ENCODE peak calls at places on chromosome 4, in four cellular contexts. N, P, F and T are unnamed samples.

GRCh38 chr4:18057821-18058533 is 36.4 kb upstream of the LCORL start:
- DNase-seq in P (no peak), F (no peak), N (no peak), T (no peak)

GRCh38 chr4:112361181-112361791 is 64.1 kb downstream of the ALPK1 start:
- DNase-seq in F (no peak), P (no peak), N (peak), T (no peak)

GRCh38 chr4:127212269-127212580 is 420.5 kb upstream of the INTU start:
- DNase-seq in F (no peak), N (no peak), P (no peak), T (no peak)

GRCh38 chr4:110949516-110949915 is 326.6 kb upstream of the PITX2 start:
- DNase-seq in P (no peak), N (no peak), F (no peak), T (no peak)

GRCh38 chr4:19177616-19178015 is 1074.1 kb upstream of the SLIT2 start:
- DNase-seq in N (no peak), F (no peak), P (no peak), T (no peak)

GRCh38 chr4:174869334-174869733 is 40.3 kb upstream of the GLRA3 start:
- DNase-seq in P (no peak), F (no peak), N (no peak), T (no peak)

GRCh38 chr4:181503800-181504364 is 739.3 kb upstream of the TENM3 start:
- DNase-seq in P (no peak), N (no peak), F (peak), T (no peak)

GRCh38 chr4:40607224-40607623 is 22.4 kb downstream of the RBM47 start:
- DNase-seq in N (no peak), P (no peak), F (no peak), T (no peak)

GRCh38 chr4:10688827-10689226 is 4.3 kb upstream of the CLNK start:
- DNase-seq in P (no peak), N (no peak), F (no peak), T (no peak)

GRCh38 chr4:27010334-27010940 is 149.8 kb downstream of the STIM2 start:
- DNase-seq in N (peak), F (peak), P (peak), T (peak)

GRCh38 chr4:1164040-1164439 is 8.3 kb downstream of the SPON2 start:
- DNase-seq in P (no peak), N (no peak), F (no peak), T (no peak)

DNA sequence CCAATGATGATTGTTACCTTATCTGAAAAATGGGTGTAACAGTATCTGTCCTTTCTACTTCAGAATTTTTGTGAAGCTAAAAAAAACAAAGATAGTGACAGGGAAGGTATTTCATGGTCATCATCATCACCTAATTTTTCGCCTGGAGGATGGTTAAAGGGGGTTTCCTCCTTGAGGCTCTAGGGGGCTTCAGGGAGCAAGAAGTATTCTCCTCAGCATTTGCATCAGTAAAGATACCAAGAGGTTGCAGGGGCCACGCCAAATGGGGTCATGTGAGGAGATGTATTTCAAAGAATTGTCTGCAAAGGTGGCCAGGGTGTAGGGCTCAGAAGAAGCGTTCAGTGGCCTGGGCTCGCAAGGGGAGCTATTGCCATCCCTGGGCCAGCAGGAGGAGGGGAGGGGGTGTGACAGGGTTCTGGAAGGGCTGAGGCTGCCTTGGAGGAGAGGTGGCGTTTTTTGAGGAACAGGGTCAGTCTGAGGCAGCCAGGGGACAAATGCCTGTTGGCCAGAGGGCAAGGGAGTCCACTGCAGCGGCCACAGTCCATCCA is 7.3 kb upstream of the NSG1 start:
- DNase-seq in F (no peak), P (no peak), N (no peak), T (no peak)
- TF ChIP-seq CTCF in F (no peak), P (no peak), N (peak), T (no peak)

GRCh38 chr4:3071811-3072210 is 2.5 kb downstream of the HTT-AS start:
- DNase-seq in P (no peak), F (no peak), N (no peak), T (no peak)

GRCh38 chr4:3074078-3074845 is at the start of the genes HTT and HTT-AS:
- DNase-seq in N (peak), P (peak), F (peak), T (peak)

GRCh38 chr4:3074846-3075651 is 568 bp downstream of the HTT start:
- DNase-seq in F (peak), N (peak), P (peak), T (peak)

GRCh38 chr4:3075652-3075981 is 1.1 kb downstream of the HTT start:
- DNase-seq in N (no peak), P (no peak), F (no peak), T (no peak)

DNA sequence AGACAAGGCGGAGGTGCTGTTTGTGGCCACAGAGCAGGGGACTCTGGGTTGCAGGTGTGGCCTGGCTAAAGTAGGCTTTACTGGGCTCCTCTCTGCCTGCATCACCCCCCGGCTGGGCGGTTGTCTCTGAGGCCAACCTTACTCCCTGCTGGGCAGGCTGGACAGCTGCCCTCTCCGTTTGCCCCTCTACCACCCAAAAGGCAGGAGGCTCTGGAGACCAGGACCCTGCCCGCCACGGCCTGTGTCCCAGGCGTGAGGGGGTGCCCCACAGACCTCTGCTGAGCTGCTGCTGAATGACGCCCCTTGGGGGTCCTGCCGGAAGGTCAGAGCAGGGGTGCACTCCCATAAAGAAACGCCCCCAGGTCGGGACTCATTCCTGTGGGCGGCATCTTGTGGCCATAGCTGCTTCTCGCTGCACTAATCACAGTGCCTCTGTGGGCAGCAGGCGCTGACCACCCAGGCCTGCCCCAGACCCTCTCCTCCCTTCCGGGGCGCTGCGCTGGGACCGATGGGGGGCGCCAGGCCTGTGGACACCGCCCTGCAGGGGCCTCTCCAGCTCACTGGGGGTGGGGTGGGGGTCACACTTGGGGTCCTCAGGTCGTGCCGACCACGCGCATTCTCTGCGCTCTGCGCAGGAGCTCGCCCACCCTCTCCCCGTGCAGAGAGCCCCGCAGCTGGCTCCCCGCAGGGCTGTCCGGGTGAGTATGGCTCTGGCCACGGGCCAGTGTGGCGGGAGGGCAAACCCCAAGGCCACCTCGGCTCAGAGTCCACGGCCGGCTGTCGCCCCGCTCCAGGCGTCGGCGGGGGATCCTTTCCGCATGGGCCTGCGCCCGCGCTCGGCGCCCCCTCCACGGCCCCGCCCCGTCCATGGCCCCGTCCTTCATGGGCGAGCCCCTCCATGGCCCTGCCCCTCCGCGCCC is 920 bp downstream of the HTT-AS start:
- DNase-seq in F (no peak), N (peak), P (peak), T (peak)
- TF ChIP-seq CTCF in F (no peak), N (peak), P (no peak), T (no peak)

DNA sequence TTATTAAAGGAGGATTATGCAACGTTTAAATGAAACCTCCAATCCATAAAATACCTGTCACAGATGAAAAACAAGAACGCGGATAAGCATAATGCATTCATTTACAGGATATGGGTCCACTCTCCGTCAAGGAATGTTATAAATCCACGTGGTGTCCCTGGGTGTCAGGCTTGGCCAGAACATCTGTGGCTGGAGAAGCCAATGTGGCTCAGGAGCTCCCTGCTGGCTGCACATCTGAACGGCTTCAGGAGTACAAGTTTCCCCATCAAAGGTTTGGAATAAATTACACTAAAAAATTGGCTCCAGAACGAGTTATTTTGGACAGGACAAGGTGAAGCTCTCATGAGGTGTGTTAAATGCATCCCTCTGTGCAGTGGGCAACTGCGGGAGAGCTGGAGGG is 87.8 kb upstream of the LEF1 start:
- DNase-seq in F (no peak), N (no peak), P (no peak), T (no peak)
- TF ChIP-seq CTCF in F (no peak), N (no peak), P (no peak), T (no peak)

DNA sequence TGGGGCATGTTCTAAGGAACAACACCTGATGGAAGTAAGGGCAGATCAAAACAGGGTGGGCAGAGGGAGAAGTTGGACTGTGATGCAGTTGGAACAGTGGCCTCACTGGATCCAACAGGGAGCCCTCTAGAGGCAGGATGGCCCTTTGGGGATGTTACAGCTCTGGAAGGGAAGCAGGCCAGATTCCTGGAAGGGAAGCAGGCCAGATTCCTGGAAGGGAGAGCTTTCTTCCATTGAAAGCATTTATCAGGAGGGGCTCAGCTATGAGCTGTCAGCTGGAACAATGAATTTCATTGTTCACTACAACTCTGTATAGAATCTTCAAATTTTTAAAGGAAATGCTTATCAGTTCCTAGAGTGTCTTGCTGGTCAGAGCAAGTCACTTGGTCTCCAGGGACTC is 17.7 kb downstream of the IL15 start:
- DNase-seq in F (peak), P (peak), N (peak), T (peak)
- TF ChIP-seq CTCF in F (peak), P (peak), N (peak), T (no peak)

DNA sequence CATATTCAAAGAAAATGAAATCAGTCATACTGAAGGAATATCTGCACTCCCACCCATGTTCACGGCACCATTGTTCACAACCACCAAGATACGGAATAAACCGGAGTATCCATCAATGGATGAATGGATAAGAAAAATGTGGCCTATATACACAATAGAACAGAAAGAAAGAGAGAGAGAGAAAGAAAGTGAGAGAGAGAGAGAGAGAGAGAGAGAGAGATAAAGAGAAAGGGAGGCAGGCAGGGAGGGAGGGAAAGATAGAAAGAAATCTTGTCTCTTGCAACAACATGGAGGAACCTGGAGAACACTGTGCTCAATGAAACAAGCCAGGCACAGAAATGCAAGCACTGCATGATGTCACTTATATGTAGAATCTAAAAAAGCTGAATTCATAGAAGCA is 52.4 kb downstream of the ANKRD17 start:
- DNase-seq in P (no peak), N (no peak), F (no peak), T (no peak)
- TF ChIP-seq CTCF in P (no peak), N (no peak), F (no peak), T (no peak)

GRCh38 chr4:81407726-81408125 is 64.0 kb downstream of the RASGEF1B start:
- DNase-seq in P (no peak), N (no peak), F (no peak), T (no peak)

GRCh38 chr4:81405900-81406401 is 65.8 kb downstream of the RASGEF1B start:
- DNase-seq in P (no peak), F (peak), N (peak), T (peak)

GRCh38 chr4:81409836-81410235 is 61.9 kb downstream of the RASGEF1B start:
- DNase-seq in N (no peak), P (no peak), F (no peak), T (no peak)

GRCh38 chr4:81408341-81408740 is 63.4 kb downstream of the RASGEF1B start:
- DNase-seq in N (no peak), P (no peak), F (no peak), T (no peak)

DNA sequence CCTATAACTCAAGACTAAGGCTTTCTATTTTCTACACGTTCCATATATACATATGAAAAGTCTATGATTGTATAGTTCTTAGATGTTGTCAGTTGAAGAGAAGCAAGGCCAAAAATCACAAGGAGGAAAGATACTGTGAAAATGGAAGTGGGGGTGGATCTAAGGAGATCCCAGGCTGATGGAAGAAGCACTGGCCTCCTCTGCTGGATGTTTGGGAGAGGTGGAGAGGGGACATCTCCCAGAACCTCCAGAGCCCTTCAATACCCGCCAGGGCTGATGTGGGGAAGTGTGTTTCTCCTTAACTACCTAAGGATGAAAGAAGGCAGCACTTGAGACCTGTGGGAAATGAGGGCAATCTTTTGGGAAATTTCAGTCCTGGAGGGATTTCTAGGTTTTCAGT is 67.4 kb downstream of the RASGEF1B start:
- DNase-seq in N (no peak), F (no peak), P (no peak), T (no peak)
- TF ChIP-seq CTCF in N (peak), F (no peak), P (no peak), T (no peak)

GRCh38 chr4:3145251-3145908 is 70.9 kb downstream of the HTT start:
- DNase-seq in N (no peak), P (no peak), F (no peak), T (no peak)
- TF ChIP-seq CTCF in N (no peak), P (no peak), F (no peak), T (no peak)

GRCh38 chr4:101186558-101187184 is 160.7 kb downstream of the PPP3CA start:
- DNase-seq in N (no peak), F (no peak), P (no peak), T (no peak)

GRCh38 chr4:101188906-101189305 is 158.4 kb downstream of the PPP3CA start:
- DNase-seq in N (no peak), F (no peak), P (no peak), T (no peak)

GRCh38 chr4:101191302-101192098 is 155.8 kb downstream of the PPP3CA start:
- DNase-seq in N (peak), F (no peak), P (peak), T (peak)

GRCh38 chr4:101184668-101185067 is 162.7 kb downstream of the PPP3CA start:
- DNase-seq in P (no peak), F (no peak), N (peak), T (no peak)

GRCh38 chr4:101187837-101188236 is 159.5 kb downstream of the PPP3CA start:
- DNase-seq in P (no peak), F (no peak), N (no peak), T (no peak)
- TF ChIP-seq CTCF in P (peak), F (no peak), N (no peak), T (no peak)